ENCODE peak calls at places on chromosome 11, in nine cellular contexts. W is iris pigment epithelial cell; D is HS-27A; C is ELF-1; U is activated T-cell treated with anti-CD3 and anti-CD28 coated beads, Interleukin-2, amount 50 U/mL, for 24 hours; R is NCI-H345; E is COR-L47; B is choroid plexus epithelial cell; O is T1000. X is an unnamed sample.

GRCh38 chr11:31141804-31142203 is 227.7 kb downstream of the DCDC1 start:
- DNase-seq in W (no peak), D (no peak), C (no peak), U (no peak), R (peak; percentile 68), E (no peak), B (no peak), O (no peak), X (no peak)

GRCh38 chr11:78460468-78460867 is 42.8 kb upstream of the GAB2 start:
- DNase-seq in W (peak; percentile 66), D (peak; percentile 12), C (no peak), U (no peak), R (no peak), E (no peak), B (peak; percentile 41), O (no peak), X (no peak)

GRCh38 chr11:125073616-125074483 is 10.7 kb downstream of the SLC37A2 start:
- DNase-seq in W (no peak), D (no peak), C (no peak), U (no peak), R (no peak), E (no peak), B (no peak), O (no peak), X (no peak)

GRCh38 chr11:70077411-70078094 is 564 bp upstream of the ANO1 start:
- DNase-seq in W (no peak), D (no peak), C (no peak), U (no peak), R (peak; percentile 10), E (no peak), B (no peak), O (no peak), X (no peak)

GRCh38 chr11:75474878-75475766 is 42.1 kb upstream of the KLHL35 start:
- DNase-seq in W (peak; percentile 77), D (no peak), C (peak; percentile 68), U (peak; percentile 74), R (no peak), E (no peak), B (peak; percentile 82), O (no peak), X (no peak)

GRCh38 chr11:70650075-70650909 is 252.0 kb downstream of the CTTN start:
- DNase-seq in W (peak; percentile 64), D (peak; percentile 52), C (peak; percentile 89), U (peak; percentile 42), R (peak; percentile 19), E (no peak), B (peak; percentile 74), O (peak; percentile 73), X (no peak)

GRCh38 chr11:134942633-134943032 is 530.6 kb upstream of the B3GAT1 start:
- DNase-seq in W (peak; percentile 7), D (no peak), C (no peak), U (no peak), R (no peak), E (no peak), B (peak; percentile 84), O (no peak), X (no peak)

GRCh38 chr11:73308963-73309960 is 1.2 kb downstream of the ARHGEF17 start:
- DNase-seq in W (peak; percentile 99), D (peak; percentile 93), C (peak; percentile 96), U (no peak), R (no peak), E (no peak), B (peak; percentile 99), O (peak; percentile 92), X (peak; percentile 86)

GRCh38 chr11:115939104-115939503 is 434.9 kb upstream of the CADM1 start:
- DNase-seq in W (peak; percentile 12), D (no peak), C (no peak), U (no peak), R (no peak), E (no peak), B (no peak), O (no peak), X (no peak)

GRCh38 chr11:114892381-114893197 is 214.3 kb downstream of the NXPE2 start:
- DNase-seq in W (no peak), D (no peak), C (peak; percentile 36), U (no peak), R (no peak), E (no peak), B (no peak), O (no peak), X (no peak)

GRCh38 chr11:17410606-17411379 is 22.3 kb upstream of the KCNJ11 start:
- DNase-seq in W (no peak), D (no peak), C (no peak), U (no peak), R (no peak), E (no peak), B (no peak), O (no peak), X (no peak)

GRCh38 chr11:128509990-128510389 is 77.4 kb downstream of the ETS1 start:
- DNase-seq in W (peak; percentile 68), D (no peak), C (no peak), U (no peak), R (no peak), E (no peak), B (peak; percentile 54), O (no peak), X (peak; percentile 45)

GRCh38 chr11:122804161-122804560 is 34.1 kb upstream of the CRTAM start:
- DNase-seq in W (no peak), D (no peak), C (peak; percentile 66), U (no peak), R (no peak), E (no peak), B (peak; percentile 29), O (no peak), X (no peak)

GRCh38 chr11:32279672-32280071 is 155.7 kb downstream of the WT1 start:
- DNase-seq in W (no peak), D (no peak), C (no peak), U (no peak), R (no peak), E (no peak), B (peak; percentile 6), O (no peak), X (no peak)

GRCh38 chr11:21811572-21811971 is 381.3 kb upstream of the ANO5 start:
- DNase-seq in W (no peak), D (no peak), C (peak; percentile 27), U (no peak), R (no peak), E (no peak), B (no peak), O (no peak), X (no peak)

GRCh38 chr11:125055107-125055715 is 7.9 kb upstream of the SLC37A2 start:
- DNase-seq in W (no peak), D (no peak), C (no peak), U (no peak), R (no peak), E (no peak), B (no peak), O (no peak), X (no peak)

GRCh38 chr11:75029836-75030631 is 41.3 kb downstream of the NEU3 start:
- DNase-seq in W (no peak), D (no peak), C (no peak), U (no peak), R (no peak), E (no peak), B (no peak), O (no peak), X (no peak)

X was measured in SW 1271.